ENCODE peak calls at places on chromosomes 7 and 10, in eight cellular contexts. I, J, H, T, S, G, Q and E are unnamed samples.

GRCh38 chr7:157650801-157651200 is 314.0 kb downstream of the DNAJB6 start:
- DNase-seq in T (no peak), H (no peak), I (no peak), G (no peak), Q (no peak), S (no peak), J (no peak), E (no peak)

GRCh38 chr7:19327011-19327410 is 181.8 kb upstream of the FERD3L start:
- DNase-seq in G (no peak), Q (no peak), I (no peak), T (peak; percentile 17), J (no peak), S (no peak), H (no peak), E (no peak)

GRCh38 chr7:19442016-19442785 is 266.6 kb downstream of the POLR1F start:
- DNase-seq in S (peak; percentile 50), Q (peak; percentile 45), H (no peak), T (peak; percentile 75), G (no peak), J (peak; percentile 19), I (no peak), E (no peak)

GRCh38 chr10:61992683-61993629 is 91.5 kb downstream of the ARID5B start:
- DNase-seq in I (peak; percentile 56), G (peak; percentile 62), T (peak; percentile 88), J (peak; percentile 42), S (no peak), H (peak; percentile 49), Q (no peak), E (peak; percentile 78)

GRCh38 chr7:128962837-128963236 is 25.1 kb downstream of the IRF5 start:
- DNase-seq in J (no peak), I (no peak), S (no peak), G (no peak), H (no peak), T (no peak), Q (no peak), E (no peak)

GRCh38 chr7:91397099-91397498 is 132.9 kb downstream of the FZD1 start:
- DNase-seq in G (no peak), J (no peak), I (no peak), S (no peak), Q (no peak), H (no peak), T (peak; percentile 6), E (no peak)

GRCh38 chr10:112461029-112461887 is 14.2 kb downstream of the VTI1A start:
- DNase-seq in T (peak; percentile 87), S (peak; percentile 83), I (no peak), G (no peak), J (no peak), H (no peak), Q (no peak), E (no peak)

GRCh38 chr10:111199587-111199986 is 122.8 kb downstream of the ADRA2A start:
- DNase-seq in J (no peak), T (no peak), Q (no peak), I (no peak), H (no peak), S (no peak), G (no peak), E (no peak)

GRCh38 chr7:41130596-41131236 is 572.2 kb downstream of the INHBA start:
- DNase-seq in G (no peak), T (no peak), J (no peak), S (no peak), I (no peak), H (no peak), Q (no peak), E (no peak)

GRCh38 chr10:103177123-103177522 is 15.9 kb downstream of the NT5C2 start:
- DNase-seq in Q (no peak), H (no peak), T (no peak), G (no peak), I (no peak), S (no peak), J (no peak), E (no peak)

GRCh38 chr7:130560972-130561371 is 69.1 kb downstream of the MEST start:
- DNase-seq in G (no peak), I (no peak), Q (peak; percentile 12), T (peak; percentile 43), H (no peak), S (peak; percentile 26), J (no peak), E (no peak)

GRCh38 chr7:131103997-131104396 is 223.7 kb upstream of the MKLN1 start:
- DNase-seq in T (peak; percentile 89), I (no peak), H (no peak), S (no peak), G (no peak), Q (no peak), J (no peak), E (no peak)

GRCh38 chr10:89466599-89467035 is 52.2 kb downstream of the IFIT5 start:
- DNase-seq in H (no peak), S (peak; percentile 44), G (no peak), T (peak; percentile 60), I (no peak), J (no peak), Q (peak; percentile 18), E (peak; percentile 23)

GRCh38 chr7:4029941-4030340 is 652.2 kb upstream of the FOXK1 start:
- DNase-seq in I (no peak), J (no peak), S (no peak), G (no peak), T (no peak), Q (no peak), H (no peak), E (no peak)

GRCh38 chr7:117169907-117170306 is 153.0 kb downstream of the WNT2 start:
- DNase-seq in T (no peak), G (no peak), H (no peak), S (no peak), Q (no peak), I (no peak), J (no peak), E (no peak)

GRCh38 chr7:39644170-39644569 is 20.8 kb downstream of the RALA start:
- DNase-seq in I (no peak), T (peak; percentile 83), G (no peak), J (no peak), Q (no peak), H (no peak), S (no peak), E (peak; percentile 32)

GRCh38 chr10:25694206-25694933 is 239.7 kb upstream of the MYO3A start:
- DNase-seq in Q (no peak), G (no peak), I (no peak), J (no peak), H (no peak), S (no peak), T (no peak), E (no peak)

GRCh38 chr10:68082815-68083395 is 7.8 kb upstream of the HERC4 start:
- DNase-seq in I (no peak), Q (no peak), S (no peak), G (no peak), T (peak; percentile 67), H (no peak), J (no peak), E (no peak)

DNA sequence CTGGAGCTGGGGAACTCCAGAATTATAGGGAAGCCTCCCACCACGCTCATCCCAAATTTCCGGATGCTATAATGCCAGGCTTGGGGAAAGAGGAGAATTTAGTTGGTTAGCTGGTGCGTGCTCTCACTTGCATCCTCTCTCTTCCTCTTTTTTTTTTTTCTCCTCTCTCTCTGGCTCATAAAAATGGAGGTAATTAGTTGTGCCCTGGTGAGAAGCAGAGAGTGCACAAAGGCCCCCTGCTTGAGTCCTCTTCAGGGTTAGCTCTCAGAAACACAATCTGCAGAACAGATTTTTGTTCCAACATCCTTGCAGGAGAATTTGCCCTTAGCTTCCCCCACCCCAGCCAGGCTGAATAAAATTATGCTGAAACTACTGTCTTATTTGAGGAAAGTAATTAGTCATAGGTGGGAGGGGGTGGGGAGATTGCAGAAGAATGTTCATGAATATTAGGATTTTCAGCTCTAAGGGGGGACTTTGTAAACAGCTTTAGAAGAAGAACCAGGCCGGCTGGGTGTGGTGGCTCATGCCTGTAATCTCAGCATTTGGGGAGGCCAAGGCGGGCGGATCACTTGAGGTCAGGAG is 7.6 kb downstream of the SERPINE1 start:
- DNase-seq in Q (no peak), T (no peak), J (no peak), I (no peak), S (no peak), H (no peak), G (no peak), E (no peak)
- TF ChIP-seq POLR2A in Q (no peak), T (peak; percentile 41), J (no peak), I (no peak), S (no peak), H (no peak), G (no peak), E (no peak)

GRCh38 chr7:89308535-89308934 is 513.0 kb upstream of the TEX47 start:
- DNase-seq in J (no peak), H (no peak), T (no peak), Q (no peak), G (no peak), I (no peak), S (no peak), E (no peak)
- TF ChIP-seq POLR2A in J (no peak), H (no peak), T (no peak), Q (no peak), G (no peak), I (no peak), S (no peak), E (no peak)

DNA sequence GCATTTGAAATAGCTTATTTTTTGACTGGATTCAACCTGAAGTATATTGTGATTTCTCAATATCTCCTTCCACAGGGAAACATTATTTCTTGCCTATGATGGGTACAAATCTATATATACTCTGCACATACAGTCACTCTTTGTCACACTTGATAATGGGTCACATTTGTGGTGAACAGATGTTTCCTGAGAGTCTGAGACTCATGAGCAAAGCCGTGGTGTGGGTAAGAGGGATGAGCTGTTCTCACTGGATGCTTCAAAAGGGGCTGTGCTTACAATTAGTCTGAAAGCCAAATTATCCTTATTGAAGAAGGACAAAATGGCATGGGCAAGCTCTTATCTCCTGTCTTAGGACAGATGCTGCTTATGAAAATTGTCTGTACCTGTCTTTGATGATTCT is 18.0 kb upstream of the TBXAS1 start:
- DNase-seq in I (no peak), J (no peak), S (no peak), Q (no peak), T (peak; percentile 69), G (no peak), H (no peak), E (no peak)
- TF ChIP-seq POLR2A in I (no peak), J (no peak), S (no peak), Q (no peak), T (no peak), G (no peak), H (no peak), E (no peak)

DNA sequence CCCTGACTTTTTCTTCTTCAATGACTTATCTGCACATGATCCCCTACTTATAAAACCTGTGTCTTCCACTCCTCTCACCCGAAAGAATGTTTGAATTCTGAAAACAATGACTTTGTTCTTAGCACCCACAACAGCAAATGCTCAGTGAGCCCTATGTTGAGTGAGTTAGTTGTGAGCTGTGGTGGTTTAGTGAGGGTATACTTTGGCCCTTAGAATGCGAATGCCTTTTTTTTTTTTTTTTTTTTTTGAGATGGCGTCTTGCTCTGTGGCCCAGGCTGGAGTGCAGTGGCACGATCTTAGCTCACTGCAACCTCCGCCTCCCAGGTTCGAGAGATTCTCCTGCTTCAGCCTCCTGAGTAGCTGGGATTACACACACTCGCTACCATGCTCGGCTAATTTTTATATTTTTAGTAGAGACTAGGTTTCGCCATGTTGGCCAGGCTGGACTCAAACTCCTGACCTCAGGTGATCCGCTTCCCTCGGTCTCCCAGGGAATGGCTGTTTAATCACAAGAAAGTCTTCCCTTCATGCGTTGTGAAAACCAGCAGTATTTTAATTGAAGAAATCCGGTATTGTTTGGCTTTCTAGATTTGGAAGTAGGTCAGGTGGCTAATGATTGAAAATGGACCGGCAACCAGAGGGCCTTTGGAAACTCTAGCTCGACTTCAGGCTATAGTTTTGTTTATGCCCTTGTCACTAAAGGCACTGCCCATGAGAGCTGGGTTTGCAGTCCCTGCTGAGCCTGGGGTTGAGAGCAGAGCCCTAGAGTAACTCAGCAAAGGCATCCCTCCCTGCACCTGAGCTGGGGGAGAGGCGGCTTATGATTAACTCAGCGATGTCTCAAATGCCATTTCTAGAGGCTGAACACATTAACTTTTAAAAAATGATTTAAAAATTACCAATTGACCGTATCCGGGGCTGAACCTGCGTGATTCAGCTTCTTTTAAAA is 41.3 kb downstream of the CUX1 start:
- DNase-seq in G (peak; percentile 37), Q (no peak), S (no peak), J (no peak), H (no peak), I (no peak), T (no peak), E (no peak)
- TF ChIP-seq POLR2A in G (no peak), Q (no peak), S (no peak), J (no peak), H (no peak), I (no peak), T (no peak), E (no peak)